ENCODE peak calls at places on chromosomes 2 and 18, in six cellular contexts. W is NCI-H1092 treated with DMSO at 0.1 percent for 48 hours; F is stimulated activated naive B cell treated with anti-CD40 and anti-IgM and Interleukin-4, amounts not matched to agents 10 μg/mL and 1 μg/mL and 100 μg/mL, for 72 hours; R is left cardiac atrium; S is transverse colon; V is HuH-7. H is an unnamed sample.
A peak's percentile ranks its signal among the peaks of the same experiment; 100 is the strongest.

GRCh38 chr2:96527990-96528679 is 8.4 kb upstream of the ARID5A start:
- DNase-seq in W (no peak), F (peak; percentile 86), R (peak; percentile 86), S (peak; percentile 52), V (no peak), H (no peak)

GRCh38 chr18:11665587-11665986 is 23.5 kb upstream of the GNAL start:
- DNase-seq in W (no peak), F (no peak), R (no peak), S (no peak), V (no peak), H (no peak)

GRCh38 chr18:10239138-10239537 is 215.3 kb upstream of the APCDD1 start:
- DNase-seq in W (no peak), F (no peak), R (peak; percentile 68), S (no peak), V (no peak), H (no peak)

GRCh38 chr2:102053096-102053495 is 61.3 kb downstream of the IL1R2 start:
- DNase-seq in W (no peak), F (no peak), R (no peak), S (no peak), V (no peak), H (no peak)

GRCh38 chr2:194151231-194151630 is 1505.8 kb upstream of the SLC39A10 start:
- DNase-seq in W (no peak), F (no peak), R (no peak), S (no peak), V (no peak), H (no peak)

GRCh38 chr2:219592721-219593120 is 4.9 kb upstream of the STK11IP start:
- DNase-seq in W (no peak), F (no peak), R (no peak), S (no peak), V (no peak), H (no peak)

GRCh38 chr2:137966043-137966442 is 1.8 kb downstream of the HNMT start:
- DNase-seq in W (no peak), F (no peak), R (no peak), S (no peak), V (no peak), H (no peak)

GRCh38 chr2:66431840-66432511 is 2.9 kb upstream of the MEIS1 start:
- DNase-seq in W (no peak), F (no peak), R (no peak), S (no peak), V (no peak), H (no peak)

GRCh38 chr18:22470511-22471181 is 52.9 kb upstream of the CTAGE1 start:
- DNase-seq in W (no peak), F (no peak), R (peak; percentile 70), S (no peak), V (no peak), H (no peak)

GRCh38 chr2:23530909-23531276 is 145.9 kb downstream of the KLHL29 start:
- DNase-seq in W (no peak), F (no peak), R (no peak), S (no peak), V (peak; percentile 39), H (no peak)

GRCh38 chr2:96882230-96882629 is 12.3 kb upstream of the SEMA4C start:
- DNase-seq in W (no peak), F (no peak), R (no peak), S (no peak), V (no peak), H (no peak)

GRCh38 chr2:55839182-55839819 is 84.3 kb downstream of the EFEMP1 start:
- DNase-seq in W (peak; percentile 90), F (no peak), R (no peak), S (no peak), V (peak; percentile 60), H (no peak)

GRCh38 chr18:10138719-10139118 is 224.9 kb downstream of the VAPA start:
- DNase-seq in W (no peak), F (no peak), R (no peak), S (no peak), V (no peak), H (no peak)

GRCh38 chr18:38453880-38454279 is 888.3 kb upstream of the CELF4 start:
- DNase-seq in W (no peak), F (no peak), R (no peak), S (no peak), V (no peak), H (no peak)

GRCh38 chr2:239433777-239434396 is 33.1 kb upstream of the HDAC4 start:
- DNase-seq in W (no peak), F (no peak), R (no peak), S (no peak), V (no peak), H (no peak)

H was measured in effector memory CD8-positive, alpha-beta T cell.